ENCODE peak calls at places on chromosomes 2 and 18, in ten cellular contexts. M is activated T-cell treated with anti-CD3 and anti-CD28 coated beads for 1 hour; R is stimulated activated CD4-positive, alpha-beta T cell treated with anti-CD3 and anti-CD28 coated beads, Interleukin-4, amount 100 ng/mL, for 48 hours; F is brain microvascular endothelial cell; H is cerebellum; P is mesendoderm; E is COLO829; Y is GM10248; C is GM23248; A is HEK293T. G is an unnamed sample.

GRCh38 chr2:202765435-202765834 is 106.1 kb downstream of the ICA1L start:
- DNase-seq in M (no peak), R (no peak), F (no peak), H (no peak), P (peak), E (no peak), Y (no peak), C (no peak), A (no peak), G (no peak)

GRCh38 chr2:108945969-108946368 is 43.1 kb downstream of the EDAR start:
- DNase-seq in M (no peak), R (no peak), F (no peak), H (no peak), P (no peak), E (no peak), Y (no peak), C (no peak), A (no peak), G (no peak)

GRCh38 chr2:223012291-223012690 is 39.7 kb upstream of the KCNE4 start:
- DNase-seq in M (no peak), R (no peak), F (no peak), H (no peak), P (no peak), E (no peak), Y (no peak), C (no peak), A (no peak), G (no peak)

GRCh38 chr2:85858841-85859240 is 29.9 kb downstream of the ST3GAL5 start:
- DNase-seq in M (no peak), R (no peak), F (no peak), H (no peak), P (no peak), E (no peak), Y (no peak), C (no peak), A (no peak), G (no peak)

GRCh38 chr18:79927597-79928562 is 23.6 kb downstream of the SLC66A2 start:
- DNase-seq in M (no peak), R (no peak), F (no peak), H (no peak), P (no peak), E (no peak), Y (no peak), C (no peak), A (no peak), G (no peak)

GRCh38 chr2:234940527-234940926 is 11.3 kb upstream of the SH3BP4 start:
- DNase-seq in M (no peak), R (no peak), F (no peak), H (no peak), P (no peak), E (no peak), Y (no peak), C (no peak), A (no peak), G (no peak)

GRCh38 chr18:25164837-25165791 is 186.9 kb downstream of the ZNF521 start:
- DNase-seq in M (no peak), R (no peak), F (peak), H (no peak), P (no peak), E (no peak), Y (peak), C (peak), A (peak), G (no peak)

GRCh38 chr18:25055076-25055475 is 296.9 kb downstream of the ZNF521 start:
- DNase-seq in M (no peak), R (no peak), F (no peak), H (no peak), P (no peak), E (no peak), Y (no peak), C (peak), A (no peak), G (no peak)

GRCh38 chr2:128314026-128314347 is 4.7 kb downstream of the HS6ST1 start:
- DNase-seq in M (no peak), R (no peak), F (no peak), H (no peak), P (no peak), E (no peak), Y (no peak), C (no peak), A (no peak), G (no peak)

GRCh38 chr2:46157966-46158310 is 139.3 kb upstream of the EPAS1 start:
- DNase-seq in M (no peak), R (no peak), F (peak), H (no peak), P (no peak), E (no peak), Y (no peak), C (no peak), A (no peak), G (peak)

GRCh38 chr2:45712538-45712937 is 61.1 kb downstream of the PRKCE start:
- DNase-seq in M (no peak), R (no peak), F (no peak), H (no peak), P (no peak), E (no peak), Y (no peak), C (no peak), A (no peak), G (no peak)

GRCh38 chr18:68665623-68666022 is 49.3 kb downstream of the TMX3 start:
- DNase-seq in M (no peak), R (no peak), F (no peak), H (no peak), P (no peak), E (no peak), Y (no peak), C (no peak), A (no peak), G (no peak)

GRCh38 chr2:127389778-127390435 is 2.1 kb upstream of the MAP3K2 start:
- DNase-seq in M (no peak), R (no peak), F (no peak), H (no peak), P (no peak), E (no peak), Y (no peak), C (no peak), A (no peak), G (no peak)

GRCh38 chr18:78330761-78331160 is 648.9 kb upstream of the SALL3 start:
- DNase-seq in M (no peak), R (no peak), F (no peak), H (no peak), P (no peak), E (no peak), Y (no peak), C (no peak), A (no peak), G (no peak)

GRCh38 chr2:200439981-200440380 is 69.9 kb downstream of the KCTD18 start:
- DNase-seq in M (no peak), R (no peak), F (no peak), H (peak), P (no peak), E (no peak), Y (no peak), C (no peak), A (no peak), G (no peak)

GRCh38 chr2:13009027-13009426 is 292.3 kb downstream of the TRIB2 start:
- DNase-seq in M (no peak), R (no peak), F (no peak), H (no peak), P (no peak), E (no peak), Y (no peak), C (peak), A (no peak), G (no peak)

GRCh38 chr2:202814226-202814625 is 57.3 kb downstream of the ICA1L start:
- DNase-seq in M (no peak), R (no peak), F (no peak), H (no peak), P (no peak), E (no peak), Y (no peak), C (no peak), A (no peak), G (no peak)

GRCh38 chr2:110853516-110853915 is 121.1 kb downstream of the ACOXL start:
- DNase-seq in M (peak), R (peak), F (peak), H (no peak), P (peak), E (no peak), Y (peak), C (peak), A (peak), G (no peak)

GRCh38 chr2:196939381-196939780 is 12.9 kb upstream of the PGAP1 start:
- DNase-seq in M (no peak), R (no peak), F (peak), H (no peak), P (no peak), E (no peak), Y (no peak), C (peak), A (no peak), G (no peak)

GRCh38 chr2:127469051-127469450 is 50.8 kb downstream of the PROC start:
- DNase-seq in M (no peak), R (no peak), F (no peak), H (no peak), P (no peak), E (no peak), Y (no peak), C (no peak), A (no peak), G (no peak)

GRCh38 chr2:217953011-217953481 is 49.7 kb downstream of the TNS1 start:
- DNase-seq in M (no peak), R (no peak), F (no peak), H (no peak), P (no peak), E (no peak), Y (no peak), C (no peak), A (no peak), G (no peak)

GRCh38 chr2:169329669-169330554 is 32.4 kb downstream of the LRP2 start:
- DNase-seq in M (no peak), R (no peak), F (no peak), H (no peak), P (no peak), E (no peak), Y (no peak), C (no peak), A (no peak), G (no peak)

GRCh38 chr2:8059255-8059654 is 622.6 kb upstream of the ID2 start:
- DNase-seq in M (no peak), R (no peak), F (no peak), H (no peak), P (no peak), E (no peak), Y (no peak), C (no peak), A (no peak), G (no peak)

GRCh38 chr2:192314800-192315481 is 120.2 kb upstream of the TMEFF2 start:
- DNase-seq in M (no peak), R (no peak), F (no peak), H (no peak), P (no peak), E (no peak), Y (no peak), C (no peak), A (no peak), G (no peak)

GRCh38 chr2:174059178-174059874 is 94.2 kb upstream of the SP3 start:
- DNase-seq in M (no peak), R (no peak), F (peak), H (no peak), P (no peak), E (peak), Y (no peak), C (peak), A (no peak), G (no peak)

G was measured in SK-N-SH.